ENCODE peak calls at places on chromosome 13, in four cellular contexts. S, P, M and R are unnamed samples.

GRCh38 chr13:40273173-40274000 is 393.1 kb downstream of the FOXO1 start:
- DNase-seq in M (no peak), P (no peak), S (no peak), R (peak; percentile 76)

GRCh38 chr13:23889598-23890224 is 511 bp upstream of the MIPEP start:
- DNase-seq in S (peak; percentile 25), P (no peak), M (no peak), R (no peak)

GRCh38 chr13:87827479-87827878 is 156.3 kb downstream of the SLITRK5 start:
- DNase-seq in S (no peak), P (no peak), M (no peak), R (no peak)

GRCh38 chr13:104085611-104086010 is 1019.4 kb upstream of the SLC10A2 start:
- DNase-seq in P (no peak), S (no peak), M (no peak), R (no peak)

GRCh38 chr13:91546865-91547264 is 148.4 kb downstream of the GPC5 start:
- DNase-seq in S (no peak), M (no peak), P (no peak), R (no peak)

GRCh38 chr13:60019119-60019993 is 144.4 kb downstream of the DIAPH3 start:
- DNase-seq in S (peak; percentile 3), P (no peak), M (no peak), R (no peak)

GRCh38 chr13:62482351-62482750 is 1066.7 kb upstream of the PCDH20 start:
- DNase-seq in S (no peak), M (no peak), P (no peak), R (no peak)

GRCh38 chr13:112064222-112064621 is 2.7 kb upstream of the SOX1 start:
- DNase-seq in S (no peak), P (no peak), M (no peak), R (no peak)

DNA sequence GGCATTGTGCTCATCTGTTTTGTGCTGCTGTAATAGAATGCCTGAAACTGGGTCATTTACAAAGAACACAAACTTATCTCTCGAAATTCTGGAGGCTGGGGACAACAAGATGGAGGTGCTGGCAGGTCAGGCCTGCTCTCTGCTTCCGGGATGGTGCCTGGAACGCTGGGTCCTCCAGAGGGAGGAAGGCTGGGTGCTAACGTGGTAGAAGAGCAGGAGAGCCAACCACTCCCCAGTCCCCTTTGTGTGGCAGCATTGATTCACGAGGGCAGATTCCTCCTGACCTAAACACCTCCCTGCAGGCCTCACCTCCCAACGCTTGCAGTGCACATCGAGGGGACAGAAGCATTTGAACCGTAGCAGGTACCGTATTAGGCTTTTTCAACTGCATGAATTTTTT is 34.1 kb upstream of the TFDP1 start:
- DNase-seq in P (no peak), M (peak; percentile 35), S (no peak), R (no peak)
- H3K27ac ChIP-seq in P (no peak overlapping the region), M (no peak overlapping the region), S (no peak overlapping the region), R (no peak overlapping the region)

GRCh38 chr13:21060827-21061076 is 634 bp downstream of the LATS2 start:
- DNase-seq in M (peak; percentile 73), P (no peak), S (no peak), R (no peak)
- H3K27ac ChIP-seq in M (peak overlapping the region; percentile 97), P (no peak overlapping the region), S (no peak overlapping the region), R (peak overlapping the region; percentile 88)

DNA sequence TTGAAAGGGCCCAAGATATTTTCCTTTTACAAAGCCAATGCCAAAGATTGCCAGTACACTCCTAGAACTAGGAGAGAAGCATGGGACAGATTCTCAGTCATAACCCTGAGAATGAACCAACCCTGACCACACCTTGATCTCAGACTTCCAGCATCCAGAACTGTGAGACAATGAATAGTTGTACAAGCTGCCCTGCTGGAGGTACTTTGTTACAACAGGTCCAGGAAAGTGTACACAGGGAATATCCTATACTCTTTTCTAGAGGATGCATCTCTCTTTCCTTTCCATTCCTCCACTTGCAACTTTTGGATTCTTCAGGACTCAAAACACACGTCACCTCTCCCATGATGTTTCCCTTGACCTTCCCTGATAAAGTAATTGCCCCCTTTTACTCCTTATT is 325.7 kb downstream of the RFC3 start:
- DNase-seq in P (no peak), S (no peak), M (no peak), R (no peak)
- H3K27ac ChIP-seq in P (no peak overlapping the region), S (no peak overlapping the region), M (no peak overlapping the region), R (no peak overlapping the region)

GRCh38 chr13:41457589-41458186 is 338 bp downstream of the RGCC start:
- DNase-seq in P (peak; percentile 35), S (peak; percentile 51), M (no peak), R (no peak)
- H3K27ac ChIP-seq in P (peak overlapping the region; percentile 93), S (peak overlapping the region; percentile 95), M (peak overlapping the region; percentile 50), R (peak overlapping the region; percentile 85)

DNA sequence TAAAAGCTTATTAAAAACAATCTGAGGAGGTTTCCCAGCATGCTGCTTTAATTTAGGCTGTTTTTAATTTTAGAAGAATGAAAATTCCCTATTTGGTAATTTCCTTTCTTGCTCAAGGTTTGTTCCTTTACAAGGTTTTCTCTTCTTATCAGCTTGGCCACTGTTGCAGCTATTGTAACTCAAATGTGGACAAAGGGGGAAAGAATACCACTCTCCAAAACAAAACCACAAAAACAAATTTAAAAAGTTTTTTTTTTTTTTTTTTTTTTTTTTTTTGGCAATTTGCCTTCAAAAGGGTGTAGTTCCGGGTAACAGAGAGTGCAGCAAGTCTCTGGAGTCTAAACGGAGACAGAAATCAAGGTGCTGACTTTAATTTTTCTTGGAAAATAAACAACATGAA is 306.4 kb upstream of the ARGLU1 start:
- DNase-seq in S (no peak), P (no peak), M (no peak), R (no peak)
- H3K27ac ChIP-seq in S (no peak overlapping the region), P (no peak overlapping the region), M (no peak overlapping the region), R (no peak overlapping the region)

GRCh38 chr13:98494769-98495168 is 82.1 kb downstream of the STK24 start:
- DNase-seq in S (no peak), P (no peak), M (no peak), R (no peak)
- H3K27ac ChIP-seq in S (no peak overlapping the region), P (no peak overlapping the region), M (peak overlapping the region; percentile 14), R (no peak overlapping the region)